ENCODE peak calls at places on chromosomes 16 and 17, in six cellular contexts. H is fibroblast of pulmonary artery, V is lower lobe of right lung, X is RWPE1, S is AG09309, F is HCT116. D is an unnamed sample.

GRCh38 chr16:77491091-77491490 is 56.3 kb upstream of the ADAMTS18 start:
- DNase-seq in H (no peak), V (no peak), X (no peak), S (no peak), F (no peak), D (no peak)

GRCh38 chr17:61399131-61400057 is at the start of gene TBX2:
- DNase-seq in H (peak; percentile 86), V (peak; percentile 71), X (peak; percentile 39), S (peak; percentile 83), F (no peak), D (peak; percentile 88)

GRCh38 chr16:4347010-4347409 is 4.1 kb downstream of the PAM16 start:
- DNase-seq in H (peak; percentile 49), V (no peak), X (no peak), S (no peak), F (no peak), D (peak; percentile 43)

GRCh38 chr17:7479389-7480192 is at the start of gene ZBTB4:
- DNase-seq in H (no peak), V (peak; percentile 76), X (peak; percentile 55), S (no peak), F (no peak), D (no peak)

GRCh38 chr17:27954521-27955495 is 61.6 kb upstream of the LYRM9 start:
- DNase-seq in H (no peak), V (no peak), X (no peak), S (no peak), F (no peak), D (no peak)

GRCh38 chr17:7019839-7020519 is 2.9 kb upstream of the BCL6B start:
- DNase-seq in H (peak; percentile 61), V (peak; percentile 66), X (no peak), S (no peak), F (no peak), D (peak; percentile 56)

GRCh38 chr17:700504-701094 is 14.0 kb downstream of the VPS53 start:
- DNase-seq in H (peak; percentile 63), V (no peak), X (peak; percentile 50), S (no peak), F (peak; percentile 21), D (peak; percentile 50)

GRCh38 chr16:3945751-3946603 is 65.5 kb upstream of the CREBBP start:
- DNase-seq in H (peak; percentile 98), V (peak; percentile 78), X (peak; percentile 77), S (peak; percentile 96), F (peak; percentile 33), D (peak; percentile 87)

GRCh38 chr17:76888661-76889060 is 20.5 kb downstream of the MGAT5B start:
- DNase-seq in H (no peak), V (no peak), X (no peak), S (no peak), F (no peak), D (no peak)

GRCh38 chr16:52471650-52472370 is 75.1 kb downstream of the TOX3 start:
- DNase-seq in H (peak; percentile 0), V (no peak), X (no peak), S (no peak), F (no peak), D (no peak)

GRCh38 chr16:70267516-70267915 is 15.8 kb upstream of the EXOSC6 start:
- DNase-seq in H (peak; percentile 72), V (no peak), X (no peak), S (no peak), F (peak; percentile 18), D (peak; percentile 62)

GRCh38 chr16:2226918-2227317 is 3.5 kb downstream of the E4F1 start:
- DNase-seq in H (no peak), V (no peak), X (no peak), S (no peak), F (no peak), D (no peak)

GRCh38 chr16:27676807-27677206 is 126.9 kb downstream of the KATNIP start:
- DNase-seq in H (peak; percentile 25), V (no peak), X (no peak), S (no peak), F (no peak), D (no peak)

GRCh38 chr16:66274335-66275110 is 92.0 kb upstream of the CDH5 start:
- DNase-seq in H (peak; percentile 71), V (no peak), X (no peak), S (no peak), F (peak; percentile 32), D (peak; percentile 51)

GRCh38 chr17:31413871-31414589 is 22.6 kb downstream of the RAB11FIP4 start:
- DNase-seq in H (peak; percentile 58), V (no peak), X (peak; percentile 49), S (peak; percentile 40), F (no peak), D (peak; percentile 61)

GRCh38 chr17:12277827-12278226 is 257.1 kb downstream of the MAP2K4 start:
- DNase-seq in H (no peak), V (no peak), X (no peak), S (no peak), F (no peak), D (no peak)

GRCh38 chr16:28873543-28874201 is 4.6 kb upstream of the ATP2A1 start:
- DNase-seq in H (peak; percentile 14), V (no peak), X (no peak), S (no peak), F (no peak), D (peak; percentile 30)

GRCh38 chr16:15573274-15573895 is 69.6 kb downstream of the MARF1 start:
- DNase-seq in H (no peak), V (no peak), X (no peak), S (no peak), F (no peak), D (no peak)

GRCh38 chr16:1271380-1271749 is 15.5 kb downstream of the TPSD1 start:
- DNase-seq in H (no peak), V (no peak), X (no peak), S (no peak), F (no peak), D (no peak)

GRCh38 chr17:42399121-42399520 is 10.9 kb upstream of the STAT3 start:
- DNase-seq in H (no peak), V (no peak), X (no peak), S (no peak), F (no peak), D (no peak)

GRCh38 chr17:62995377-62995885 is 29.4 kb downstream of the TANC2 start:
- DNase-seq in H (peak; percentile 73), V (no peak), X (peak; percentile 5), S (no peak), F (peak; percentile 38), D (peak; percentile 47)
- TF ChIP-seq CTCF in H (peak; percentile 80), V (peak; percentile 42), X (peak; percentile 22), S (peak; percentile 54), F (peak; percentile 71), D (peak; percentile 41)

DNA sequence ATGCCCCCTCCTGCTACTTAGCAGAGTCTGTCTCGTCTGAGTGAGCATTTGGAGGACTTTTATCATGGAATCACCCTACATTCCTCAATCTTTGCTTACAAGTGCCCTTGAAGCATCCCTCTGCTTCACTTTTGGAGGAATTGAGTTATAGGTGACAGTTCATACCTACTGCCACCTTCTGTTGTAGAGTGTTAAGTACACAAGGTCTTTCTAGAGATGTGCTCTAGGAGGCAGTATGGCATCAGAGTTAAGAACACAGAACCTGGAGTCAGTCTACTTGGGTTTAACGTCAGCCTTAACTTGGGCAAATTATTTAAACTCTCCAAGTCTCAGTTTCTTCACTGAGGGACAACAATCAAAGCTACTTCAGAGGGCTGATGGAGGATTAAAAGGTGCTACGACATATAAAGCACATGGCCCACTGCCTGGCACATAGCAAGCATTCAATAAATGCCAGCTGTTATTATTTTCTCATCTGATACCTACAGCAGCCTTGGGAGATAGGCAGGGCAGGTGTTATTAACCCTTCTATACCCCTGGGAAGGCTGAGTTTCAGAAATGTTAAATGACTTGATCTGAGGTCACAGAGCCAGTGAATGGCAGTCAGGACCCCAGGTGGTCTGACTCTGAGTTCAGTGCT is 62.2 kb downstream of the UTP18 start:
- DNase-seq in H (peak; percentile 52), V (no peak), X (no peak), S (peak; percentile 3), F (peak; percentile 61), D (peak; percentile 51)
- TF ChIP-seq CTCF in H (peak; percentile 68), V (no peak), X (no peak), S (peak; percentile 16), F (peak; percentile 99), D (peak; percentile 37)

GRCh38 chr17:18043491-18043890 is 4.3 kb downstream of the GID4 start:
- DNase-seq in H (peak; percentile 45), V (no peak), X (no peak), S (no peak), F (peak; percentile 12), D (peak; percentile 13)
- TF ChIP-seq CTCF in H (peak; percentile 37), V (no peak), X (peak; percentile 31), S (no peak), F (peak; percentile 20), D (peak; percentile 36)

GRCh38 chr16:48526058-48526957 is 83.7 kb downstream of the N4BP1 start:
- DNase-seq in H (no peak), V (no peak), X (peak; percentile 82), S (no peak), F (peak; percentile 66), D (peak; percentile 84)
- TF ChIP-seq CTCF in H (peak; percentile 9), V (no peak), X (no peak), S (peak; percentile 14), F (peak; percentile 87), D (peak; percentile 69)

GRCh38 chr16:81263470-81264200 is 25.1 kb downstream of the BCO1 start:
- DNase-seq in H (peak; percentile 60), V (no peak), X (no peak), S (no peak), F (no peak), D (peak; percentile 29)
- TF ChIP-seq CTCF in H (peak; percentile 32), V (no peak), X (no peak), S (peak; percentile 16), F (no peak), D (peak; percentile 34)